ENCODE peak calls at places on chromosomes 4 and X, in seven cellular contexts. One of them, this sample, is unnamed.
A peak's percentile ranks its signal among the peaks of the same experiment; 100 is the strongest.

GRCh38 chr4:147163311-147163710 is 217.6 kb upstream of the TTC29 start:
- DNase-seq in bronchial epithelial cell: no peak
- DNase-seq in LNCaP clone FGC: peak; percentile 74
- DNase-seq in GM06990: no peak
- DNase-seq in breast epithelium: no peak
- DNase-seq in ovary: no peak
- DNase-seq in right atrium auricular region: no peak
- DNase-seq in this sample: no peak

GRCh38 chr4:106140601-106141000 is 175.4 kb downstream of the TBCK start:
- DNase-seq in bronchial epithelial cell: no peak
- DNase-seq in LNCaP clone FGC: no peak
- DNase-seq in GM06990: peak; percentile 5
- DNase-seq in breast epithelium: no peak
- DNase-seq in ovary: no peak
- DNase-seq in right atrium auricular region: no peak
- DNase-seq in this sample: no peak

GRCh38 chrX:118976599-118977340 is 2.4 kb downstream of the LONRF3 start:
- DNase-seq in bronchial epithelial cell: peak; percentile 5
- DNase-seq in LNCaP clone FGC: no peak
- DNase-seq in GM06990: peak; percentile 18
- DNase-seq in breast epithelium: peak; percentile 53
- DNase-seq in ovary: peak; percentile 59
- DNase-seq in right atrium auricular region: no peak
- DNase-seq in this sample: peak; percentile 50

GRCh38 chr4:15488658-15489470 is 19.2 kb downstream of the CC2D2A start:
- DNase-seq in bronchial epithelial cell: no peak
- DNase-seq in LNCaP clone FGC: peak; percentile 1
- DNase-seq in GM06990: no peak
- DNase-seq in breast epithelium: no peak
- DNase-seq in ovary: no peak
- DNase-seq in right atrium auricular region: no peak
- DNase-seq in this sample: no peak

GRCh38 chr4:59223292-59223941 is 1976.7 kb upstream of the ADGRL3 start:
- DNase-seq in bronchial epithelial cell: no peak
- DNase-seq in LNCaP clone FGC: no peak
- DNase-seq in GM06990: no peak
- DNase-seq in breast epithelium: no peak
- DNase-seq in ovary: no peak
- DNase-seq in right atrium auricular region: no peak
- DNase-seq in this sample: no peak

GRCh38 chrX:3669841-3670240 is 43.6 kb downstream of the PRKX start:
- DNase-seq in bronchial epithelial cell: no peak
- DNase-seq in LNCaP clone FGC: no peak
- DNase-seq in GM06990: no peak
- DNase-seq in breast epithelium: no peak
- DNase-seq in ovary: no peak
- DNase-seq in right atrium auricular region: no peak
- DNase-seq in this sample: no peak

GRCh38 chr4:306551-306961 is 1.3 kb upstream of the ZNF732 start:
- DNase-seq in bronchial epithelial cell: no peak
- DNase-seq in LNCaP clone FGC: no peak
- DNase-seq in GM06990: peak; percentile 70
- DNase-seq in breast epithelium: no peak
- DNase-seq in ovary: no peak
- DNase-seq in right atrium auricular region: no peak
- DNase-seq in this sample: no peak

GRCh38 chr4:147136308-147136707 is 190.6 kb upstream of the TTC29 start:
- DNase-seq in bronchial epithelial cell: no peak
- DNase-seq in LNCaP clone FGC: no peak
- DNase-seq in GM06990: no peak
- DNase-seq in breast epithelium: no peak
- DNase-seq in ovary: peak; percentile 75
- DNase-seq in right atrium auricular region: no peak
- DNase-seq in this sample: no peak

GRCh38 chr4:30413915-30414314 is 306.3 kb upstream of the PCDH7 start:
- DNase-seq in bronchial epithelial cell: no peak
- DNase-seq in LNCaP clone FGC: no peak
- DNase-seq in GM06990: no peak
- DNase-seq in breast epithelium: no peak
- DNase-seq in ovary: no peak
- DNase-seq in right atrium auricular region: no peak
- DNase-seq in this sample: no peak

GRCh38 chr4:77927991-77928925 is 65.6 kb downstream of the MRPL1 start:
- DNase-seq in bronchial epithelial cell: peak; percentile 96
- DNase-seq in LNCaP clone FGC: peak; percentile 91
- DNase-seq in GM06990: no peak
- DNase-seq in breast epithelium: no peak
- DNase-seq in ovary: no peak
- DNase-seq in right atrium auricular region: no peak
- DNase-seq in this sample: no peak

GRCh38 chrX:51395807-51396728 is 63.4 kb downstream of the NUDT10 start:
- DNase-seq in bronchial epithelial cell: no peak
- DNase-seq in LNCaP clone FGC: no peak
- DNase-seq in GM06990: peak; percentile 25
- DNase-seq in breast epithelium: peak; percentile 46
- DNase-seq in ovary: peak; percentile 55
- DNase-seq in right atrium auricular region: no peak
- DNase-seq in this sample: no peak

GRCh38 chr4:3348621-3349020 is 55.8 kb downstream of the RGS12 start:
- DNase-seq in bronchial epithelial cell: no peak
- DNase-seq in LNCaP clone FGC: no peak
- DNase-seq in GM06990: no peak
- DNase-seq in breast epithelium: no peak
- DNase-seq in ovary: no peak
- DNase-seq in right atrium auricular region: no peak
- DNase-seq in this sample: no peak

DNA sequence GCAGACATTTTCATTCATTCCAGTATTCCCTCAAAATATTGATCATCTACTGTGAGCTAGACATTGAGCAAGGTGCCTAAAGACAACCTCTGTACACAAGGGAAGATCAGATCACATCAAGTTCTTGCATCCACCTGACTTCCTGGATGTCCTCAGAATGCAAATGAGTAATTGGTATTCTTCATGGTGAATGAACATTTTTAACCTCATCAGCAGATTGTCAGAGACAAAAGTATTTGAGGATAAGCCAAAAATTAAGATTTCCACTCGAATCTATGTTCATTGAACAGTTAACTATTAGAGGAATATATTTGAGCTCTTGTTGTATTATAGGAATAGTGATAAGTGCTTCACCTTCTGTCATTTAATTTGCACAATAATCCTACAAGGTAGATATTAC is 1.3 kb downstream of the SMARCAD1 start:
- DNase-seq in bronchial epithelial cell: no peak
- DNase-seq in LNCaP clone FGC: no peak
- DNase-seq in GM06990: no peak
- DNase-seq in breast epithelium: no peak
- DNase-seq in ovary: no peak
- DNase-seq in right atrium auricular region: no peak
- DNase-seq in this sample: no peak
- H3K4me3 ChIP-seq in bronchial epithelial cell: no peak overlapping the region
- H3K4me3 ChIP-seq in LNCaP clone FGC: peak overlapping the region; percentile 89
- H3K4me3 ChIP-seq in GM06990: peak overlapping the region; percentile 86
- H3K4me3 ChIP-seq in breast epithelium: peak overlapping the region; percentile 58
- H3K4me3 ChIP-seq in ovary: no peak overlapping the region
- H3K4me3 ChIP-seq in right atrium auricular region: peak overlapping the region; percentile 74
- H3K4me3 ChIP-seq in this sample: no peak overlapping the region

DNA sequence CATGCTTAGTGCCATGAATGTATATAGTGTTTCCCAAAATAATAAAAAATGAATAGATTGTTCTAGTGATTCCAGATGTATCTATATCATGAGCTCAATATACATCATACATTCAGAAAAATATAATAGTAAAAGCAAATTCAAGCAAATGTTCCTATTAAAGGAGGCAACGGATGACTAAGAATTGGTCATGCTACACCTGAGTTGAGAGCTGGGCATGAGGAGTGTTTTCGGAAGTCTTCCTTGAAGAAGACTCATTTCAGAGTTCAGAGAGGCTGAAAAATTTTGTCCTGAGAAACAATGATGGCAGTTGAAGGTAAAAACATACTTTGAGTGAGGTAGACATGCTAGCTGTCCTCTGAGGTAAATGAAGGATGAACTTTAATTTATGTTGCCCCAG is 79.3 kb upstream of the IL1RAPL2 start:
- DNase-seq in bronchial epithelial cell: peak; percentile 52
- DNase-seq in LNCaP clone FGC: no peak
- DNase-seq in GM06990: no peak
- DNase-seq in breast epithelium: no peak
- DNase-seq in ovary: no peak
- DNase-seq in right atrium auricular region: no peak
- DNase-seq in this sample: no peak
- H3K4me3 ChIP-seq in bronchial epithelial cell: no peak overlapping the region
- H3K4me3 ChIP-seq in LNCaP clone FGC: no peak overlapping the region
- H3K4me3 ChIP-seq in GM06990: no peak overlapping the region
- H3K4me3 ChIP-seq in breast epithelium: no peak overlapping the region
- H3K4me3 ChIP-seq in ovary: no peak overlapping the region
- H3K4me3 ChIP-seq in right atrium auricular region: no peak overlapping the region
- H3K4me3 ChIP-seq in this sample: no peak overlapping the region

DNA sequence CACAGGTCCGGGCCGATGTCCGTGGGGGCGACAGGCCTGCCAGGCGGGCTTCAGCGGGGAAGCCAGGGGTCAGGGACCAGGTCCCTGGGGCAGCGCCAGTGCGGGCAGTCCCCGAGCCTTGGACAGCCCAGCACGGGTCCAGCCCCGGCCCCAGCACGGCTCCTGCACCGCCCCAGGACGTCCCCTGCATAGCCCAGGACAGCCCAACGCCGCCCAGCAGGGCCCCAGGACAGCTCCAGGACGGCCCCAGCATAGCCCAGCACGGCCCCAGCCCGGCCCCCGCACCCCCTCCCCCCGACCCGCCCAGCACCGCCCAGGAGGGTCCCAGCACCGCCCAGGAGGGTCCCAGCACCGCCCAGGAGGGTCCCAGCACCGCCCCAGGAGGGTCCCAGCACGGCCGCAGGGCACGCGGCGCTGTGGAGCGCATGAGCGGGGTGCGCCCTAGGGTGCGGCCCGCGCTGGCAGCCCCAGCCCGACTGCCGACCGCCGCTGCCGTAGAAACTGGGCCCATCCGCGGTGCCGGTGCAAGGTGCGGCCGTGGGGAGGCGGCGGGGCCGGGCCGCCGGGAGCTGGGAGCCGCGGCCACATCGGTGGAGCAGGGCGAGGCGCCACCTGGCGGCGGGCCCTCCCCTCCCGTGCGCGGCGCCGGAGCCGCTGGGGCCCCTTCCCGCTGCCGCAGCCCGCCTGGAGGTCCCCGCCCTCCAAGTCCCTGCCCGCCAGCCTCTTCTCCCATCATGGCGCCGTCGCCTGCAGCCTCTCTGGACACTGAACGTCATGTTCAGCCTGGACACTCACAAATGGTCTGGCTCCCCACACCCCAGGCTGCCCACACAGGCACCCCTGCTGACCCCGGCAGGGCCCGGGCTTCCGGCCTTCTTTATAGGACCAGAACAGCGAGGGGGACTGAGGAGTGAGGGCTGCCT is 106.8 kb upstream of the NKX1-1 start:
- DNase-seq in bronchial epithelial cell: no peak
- DNase-seq in LNCaP clone FGC: no peak
- DNase-seq in GM06990: no peak
- DNase-seq in breast epithelium: no peak
- DNase-seq in ovary: peak; percentile 11
- DNase-seq in right atrium auricular region: no peak
- DNase-seq in this sample: no peak
- H3K4me3 ChIP-seq in bronchial epithelial cell: no peak overlapping the region
- H3K4me3 ChIP-seq in LNCaP clone FGC: no peak overlapping the region
- H3K4me3 ChIP-seq in GM06990: no peak overlapping the region
- H3K4me3 ChIP-seq in breast epithelium: peak overlapping the region; percentile 33
- H3K4me3 ChIP-seq in ovary: no peak overlapping the region
- H3K4me3 ChIP-seq in right atrium auricular region: peak overlapping the region; percentile 37
- H3K4me3 ChIP-seq in this sample: no peak overlapping the region

GRCh38 chr4:124708517-124709300 is 3.8 kb downstream of the ANKRD50 start:
- DNase-seq in bronchial epithelial cell: no peak
- DNase-seq in LNCaP clone FGC: no peak
- DNase-seq in GM06990: no peak
- DNase-seq in breast epithelium: no peak
- DNase-seq in ovary: no peak
- DNase-seq in right atrium auricular region: no peak
- DNase-seq in this sample: no peak
- H3K4me3 ChIP-seq in bronchial epithelial cell: peak overlapping the region; percentile 3
- H3K4me3 ChIP-seq in LNCaP clone FGC: no peak overlapping the region
- H3K4me3 ChIP-seq in GM06990: no peak overlapping the region
- H3K4me3 ChIP-seq in breast epithelium: no peak overlapping the region
- H3K4me3 ChIP-seq in ovary: no peak overlapping the region
- H3K4me3 ChIP-seq in right atrium auricular region: no peak overlapping the region
- H3K4me3 ChIP-seq in this sample: no peak overlapping the region